ENCODE peak calls at places on chromosomes 3 and 15, in five cellular contexts. U, Q, F, O and R are unnamed samples.

GRCh38 chr15:33226559-33227181 is 32.2 kb upstream of the FMN1 start:
- DNase-seq in U (peak; percentile 55), Q (no peak), F (no peak), O (no peak), R (peak; percentile 38)

GRCh38 chr15:44308874-44309273 is 20.4 kb downstream of the GOLM2 start:
- DNase-seq in F (no peak), U (no peak), O (no peak), Q (no peak), R (no peak)

GRCh38 chr3:42071720-42072582 is 19.2 kb upstream of the TRAK1 start:
- DNase-seq in U (peak; percentile 79), Q (no peak), O (peak; percentile 94), F (peak; percentile 57), R (peak; percentile 73)

GRCh38 chr3:111080357-111080937 is 8.8 kb downstream of the NECTIN3 start:
- DNase-seq in U (no peak), O (no peak), Q (peak; percentile 37), F (no peak), R (peak; percentile 74)

GRCh38 chr3:56981445-56982230 is 78.8 kb upstream of the SPATA12 start:
- DNase-seq in Q (no peak), F (no peak), U (no peak), O (no peak), R (no peak)

GRCh38 chr3:52196977-52197376 is 983 bp upstream of the ALAS1 start:
- DNase-seq in O (no peak), U (peak; percentile 52), Q (no peak), F (peak; percentile 79), R (no peak)

GRCh38 chr15:56832125-56832524 is 86.3 kb upstream of the TCF12 start:
- DNase-seq in F (no peak), Q (no peak), U (peak; percentile 77), O (peak; percentile 82), R (peak; percentile 67)

GRCh38 chr3:161389445-161390036 is 18.2 kb upstream of the SPTSSB start:
- DNase-seq in F (no peak), Q (no peak), U (no peak), O (no peak), R (no peak)

GRCh38 chr3:47073685-47074084 is 90.2 kb downstream of the SETD2 start:
- DNase-seq in O (no peak), U (no peak), Q (no peak), F (no peak), R (no peak)

DNA sequence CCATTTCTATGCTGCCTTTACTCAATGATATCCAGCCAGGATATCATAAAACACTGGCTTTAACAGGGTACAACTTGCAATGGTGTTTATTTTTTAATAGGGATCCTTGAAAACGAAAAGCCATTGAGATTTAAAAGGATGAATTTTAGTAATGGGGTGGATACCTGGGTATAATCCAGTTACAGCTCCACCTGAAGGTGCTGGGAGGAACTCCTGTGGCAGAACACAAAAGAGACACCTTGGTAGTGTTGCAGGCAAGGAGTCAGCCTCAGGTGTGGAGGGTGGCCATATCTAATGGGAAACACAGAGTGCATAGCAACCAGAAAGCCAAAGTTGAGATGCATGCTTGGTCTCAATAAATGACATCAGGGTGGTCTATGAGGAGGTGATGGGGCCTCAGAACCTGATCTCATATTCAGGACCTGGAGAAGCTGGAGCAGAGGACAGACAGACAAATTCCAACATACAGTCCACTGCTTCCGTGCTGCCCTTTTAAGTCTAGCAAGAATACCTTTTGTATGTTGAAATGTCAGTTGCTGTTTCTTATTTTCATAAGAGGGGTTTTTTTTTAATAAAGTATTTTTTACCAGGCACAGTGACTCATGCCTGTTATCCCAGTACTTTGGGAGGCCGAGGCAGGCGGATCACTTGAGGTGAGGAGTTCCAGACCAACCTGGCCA is 12.0 kb upstream of the PAQR9 start:
- DNase-seq in O (no peak), F (no peak), U (no peak), Q (no peak), R (no peak)
- TF ChIP-seq CTCF in O (no peak), F (no peak), U (no peak), Q (no peak), R (no peak)

GRCh38 chr3:112990672-112991602 is at the start of gene GTPBP8:
- DNase-seq in Q (peak; percentile 59), O (peak; percentile 76), F (peak; percentile 95), U (peak; percentile 95), R (peak; percentile 95)
- TF ChIP-seq CTCF in Q (no peak), O (no peak), F (no peak), U (no peak), R (no peak)

DNA sequence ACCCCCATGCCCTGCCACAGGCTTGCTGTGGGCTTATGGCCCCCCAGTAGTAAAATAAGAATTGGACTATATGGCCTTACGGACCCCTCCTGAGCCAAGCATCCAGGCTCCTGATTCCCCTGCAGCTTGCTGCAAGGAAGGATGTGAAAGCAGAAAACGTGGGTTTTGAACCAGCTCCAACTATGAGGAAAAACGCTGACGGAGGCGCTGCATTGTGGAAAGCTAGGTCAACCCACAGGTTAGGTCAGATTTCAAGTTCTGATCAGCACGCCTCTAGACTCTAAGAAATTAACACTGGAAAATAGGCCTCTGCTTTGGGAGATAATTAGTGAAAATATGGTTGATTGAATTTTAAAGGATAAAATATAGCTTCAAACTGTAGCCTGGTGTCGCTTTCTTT is 195.4 kb upstream of the HES1 start:
- DNase-seq in F (no peak), O (no peak), U (no peak), Q (no peak), R (no peak)
- TF ChIP-seq CTCF in F (no peak), O (no peak), U (no peak), Q (no peak), R (no peak)

GRCh38 chr3:167346171-167346570 is 33.9 kb downstream of the ZBBX start:
- DNase-seq in Q (no peak), U (no peak), F (no peak), O (no peak), R (no peak)

GRCh38 chr3:167350245-167350862 is 29.7 kb downstream of the ZBBX start:
- DNase-seq in O (no peak), F (no peak), Q (no peak), U (no peak), R (no peak)
- TF ChIP-seq CTCF in O (no peak), F (peak; percentile 45), Q (peak; percentile 39), U (peak; percentile 66), R (no peak)

GRCh38 chr3:180804871-180805430 is 107.5 kb upstream of the FXR1 start:
- DNase-seq in Q (no peak), O (no peak), F (no peak), U (peak; percentile 47), R (no peak)
- TF ChIP-seq CTCF in Q (peak; percentile 39), O (peak; percentile 27), F (no peak), U (peak; percentile 58), R (peak; percentile 12)

GRCh38 chr3:4543110-4543509 is 50.0 kb downstream of the ITPR1 start:
- DNase-seq in U (no peak), Q (no peak), O (no peak), F (no peak), R (no peak)

DNA sequence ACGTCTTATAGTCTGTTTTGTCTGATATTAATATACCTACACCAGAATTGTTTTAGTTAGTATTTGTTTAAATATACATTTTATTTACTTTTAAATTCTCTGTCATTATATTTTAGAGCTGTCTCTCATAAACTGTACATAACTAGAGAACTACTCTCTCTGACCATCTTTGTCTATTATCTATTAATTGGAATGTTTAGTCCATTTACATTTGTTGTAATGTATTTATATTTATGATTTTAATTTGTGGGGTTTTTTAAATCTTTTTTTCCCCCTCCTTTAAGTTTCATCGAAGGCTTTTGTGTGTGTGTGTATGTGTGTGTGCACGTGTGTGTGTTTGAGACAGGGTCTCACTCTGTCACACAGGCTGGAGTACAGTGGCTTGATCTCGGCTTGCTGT is 47.1 kb downstream of the ITPR1 start:
- DNase-seq in F (no peak), U (no peak), Q (no peak), O (no peak), R (no peak)
- TF ChIP-seq CTCF in F (no peak), U (no peak), Q (no peak), O (no peak), R (no peak)

DNA sequence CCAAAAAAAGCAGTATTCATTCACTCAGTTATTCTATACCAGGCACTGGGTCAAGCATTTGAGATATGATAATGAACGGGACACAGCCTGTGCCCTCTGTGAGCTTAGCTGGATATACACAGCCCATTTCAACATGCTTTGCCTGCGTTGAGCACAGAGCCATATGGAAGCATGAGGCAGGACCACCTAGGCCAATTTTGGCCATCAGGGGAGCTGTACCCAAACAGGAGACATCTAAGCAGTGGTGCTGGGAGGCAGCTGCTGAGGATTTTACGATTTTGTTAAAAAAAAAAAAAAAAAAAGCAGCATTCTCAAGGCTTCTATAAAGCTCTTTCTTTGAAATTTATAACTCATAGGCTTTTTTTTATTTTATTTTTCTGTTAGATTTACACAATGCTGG is 87.2 kb upstream of the SLC2A2 start:
- DNase-seq in O (no peak), U (no peak), Q (no peak), F (no peak), R (no peak)
- TF ChIP-seq CTCF in O (no peak), U (no peak), Q (peak; percentile 27), F (no peak), R (no peak)